ENCODE peak calls at places on chromosomes 13 and 19, in ten cellular contexts. O is cardiac muscle cell, P is kidney epithelial cell, W is heart right ventricle, R is ascending aorta, Q is cardiac fibroblast, L is tibial nerve, S is endodermal cell, Y is thoracic aorta, M is BJ. E is an unnamed sample.

GRCh38 chr19:55311397-55311796 is 13.7 kb downstream of the TMEM150B start:
- DNase-seq in O (no peak), R (no peak), Q (no peak), Y (no peak), M (no peak), W (no peak), S (no peak), P (no peak), L (no peak), E (no peak)

GRCh38 chr13:79194272-79194671 is 211.8 kb downstream of the RBM26 start:
- DNase-seq in M (no peak), R (no peak), P (no peak), S (no peak), Q (no peak), L (no peak), O (no peak), Y (no peak), W (no peak), E (peak)

GRCh38 chr19:29942404-29943261 is 594 bp downstream of the URI1 start:
- DNase-seq in Y (no peak), O (peak), Q (peak), S (peak), L (no peak), W (peak), P (no peak), M (no peak), R (no peak), E (peak)

GRCh38 chr19:42524943-42525342 is 3.3 kb downstream of the CEACAM1 start:
- DNase-seq in Q (no peak), Y (no peak), M (no peak), O (no peak), P (no peak), W (no peak), L (no peak), R (no peak), S (no peak), E (no peak)

GRCh38 chr13:105565328-105565727 is 970.1 kb downstream of the EFNB2 start:
- DNase-seq in L (no peak), O (no peak), Q (peak), R (no peak), Y (no peak), W (no peak), M (no peak), S (no peak), P (no peak), E (no peak)

GRCh38 chr19:17281391-17282304 is at the start of gene ANKLE1:
- DNase-seq in M (no peak), S (peak), Q (no peak), Y (no peak), R (no peak), L (no peak), P (no peak), O (peak), W (peak), E (peak)

GRCh38 chr19:13902993-13903555 is 2.8 kb downstream of the BRME1 start:
- DNase-seq in W (no peak), L (no peak), Q (peak), P (no peak), S (no peak), R (no peak), Y (no peak), M (no peak), O (no peak), E (peak)

GRCh38 chr13:105346141-105346766 is 1189.2 kb downstream of the EFNB2 start:
- DNase-seq in Q (peak), W (no peak), R (no peak), S (no peak), Y (no peak), O (no peak), P (peak), L (no peak), M (no peak), E (no peak)

GRCh38 chr13:50914301-50914700 is 4.7 kb downstream of the RNASEH2B start:
- DNase-seq in Q (peak), Y (no peak), S (no peak), P (no peak), L (no peak), M (no peak), R (no peak), W (no peak), O (no peak), E (no peak)

GRCh38 chr13:111225810-111226546 is 94.5 kb upstream of the TEX29 start:
- DNase-seq in W (no peak), P (no peak), S (no peak), M (no peak), R (no peak), O (no peak), L (no peak), Y (no peak), Q (no peak), E (no peak)

GRCh38 chr13:110306340-110306959 is 507 bp downstream of the COL4A1 start:
- DNase-seq in Q (peak), R (no peak), L (no peak), O (peak), W (no peak), M (no peak), S (peak), P (no peak), Y (no peak), E (no peak)

GRCh38 chr19:57406516-57407123 is 4.3 kb upstream of the ZNF17 start:
- DNase-seq in O (peak), W (peak), L (no peak), R (no peak), P (no peak), Y (no peak), S (peak), Q (peak), M (no peak), E (peak)

DNA sequence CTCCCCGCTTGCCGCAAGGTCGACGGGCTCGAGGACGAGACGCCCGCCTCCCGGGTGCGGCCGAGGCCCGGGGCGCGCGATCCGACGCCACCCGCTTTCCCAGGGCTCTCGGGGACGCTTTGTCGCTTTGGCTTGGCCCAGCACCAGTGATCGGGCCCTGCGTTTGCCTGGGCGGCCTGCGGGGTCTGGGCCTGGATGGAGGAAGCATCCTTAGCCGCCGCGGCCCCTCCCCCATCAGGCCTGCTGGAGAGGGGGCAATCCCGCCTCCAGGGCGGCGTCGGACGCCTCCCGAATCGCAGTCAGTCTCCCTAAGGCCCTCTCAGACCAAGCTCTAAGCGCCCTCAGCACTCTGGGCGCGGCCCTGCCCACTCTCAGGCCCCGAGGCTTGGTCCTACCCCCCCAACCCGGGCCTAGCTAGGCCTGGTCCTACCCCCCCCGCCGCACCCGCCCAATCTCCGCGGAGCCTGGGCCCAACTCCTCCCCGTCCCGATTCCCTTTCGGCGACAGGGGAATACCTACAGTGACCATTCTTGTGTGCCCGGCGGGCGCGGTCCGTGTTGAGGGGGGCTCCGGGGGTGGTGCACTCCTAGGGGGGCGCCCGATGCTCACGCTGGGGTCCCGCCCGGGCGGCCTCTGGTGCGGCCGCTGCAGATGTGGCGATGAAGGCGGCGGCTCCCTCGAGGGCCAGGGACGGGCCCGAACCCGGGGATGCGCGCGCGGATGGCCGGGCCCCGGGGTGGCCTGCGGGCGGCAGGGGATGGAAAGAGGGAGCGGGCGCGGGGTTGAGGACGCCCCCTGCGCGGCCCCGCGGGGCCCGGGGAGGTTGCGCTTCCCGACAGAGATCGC is 542 bp downstream of the ELAVL3 start:
- DNase-seq in O (no peak), M (no peak), R (no peak), S (no peak), P (no peak), Y (no peak), L (no peak), Q (no peak), W (no peak), E (no peak)
- TF ChIP-seq CTCF in O (no peak), M (no peak), R (no peak), S (no peak), P (no peak), Y (no peak), L (no peak), Q (no peak), W (no peak), E (no peak)

DNA sequence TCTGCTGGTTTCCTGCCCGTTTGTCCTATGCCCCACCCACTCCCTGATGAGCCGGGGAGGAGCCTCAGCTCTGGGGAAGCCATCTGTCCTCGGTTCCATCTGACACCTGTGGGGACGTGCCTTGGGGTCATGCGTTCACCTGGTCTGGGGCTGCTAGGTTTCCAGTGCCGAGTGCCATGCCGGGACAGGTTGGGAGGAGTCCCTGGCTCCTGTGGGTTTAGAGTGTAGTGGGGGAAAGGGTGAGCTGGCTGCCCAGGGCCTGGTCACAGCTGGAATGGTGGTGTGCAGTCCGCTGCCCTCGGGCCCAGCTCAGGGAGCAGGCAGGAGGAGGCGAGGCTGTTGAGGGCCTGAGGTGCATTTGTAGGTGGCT is 2.5 kb downstream of the KDM4B start:
- DNase-seq in S (peak), O (no peak), P (no peak), Y (no peak), Q (peak), M (no peak), W (no peak), R (no peak), L (no peak), E (no peak)
- H3K4me3 ChIP-seq in S (peak), O (peak), P (no peak), Y (peak), Q (peak), M (peak), W (peak), R (peak), L (peak), E (peak)

GRCh38 chr13:25756251-25756650 is 295.6 kb downstream of the SHISA2 start:
- DNase-seq in W (no peak), O (no peak), P (no peak), S (no peak), Q (no peak), M (no peak), Y (no peak), L (no peak), R (no peak), E (no peak)

GRCh38 chr13:25753976-25754375 is 297.8 kb downstream of the SHISA2 start:
- DNase-seq in O (no peak), Q (no peak), S (no peak), W (no peak), Y (no peak), L (no peak), P (no peak), M (no peak), R (no peak), E (no peak)

GRCh38 chr13:25752957-25753540 is 298.8 kb downstream of the SHISA2 start:
- DNase-seq in W (peak), R (no peak), S (no peak), Y (peak), O (no peak), Q (peak), P (no peak), M (peak), L (peak), E (no peak)

GRCh38 chr13:25761041-25761440 is 290.8 kb downstream of the SHISA2 start:
- DNase-seq in M (no peak), Q (no peak), L (no peak), P (no peak), R (no peak), W (no peak), O (no peak), S (no peak), Y (no peak), E (no peak)

GRCh38 chr13:25756916-25757315 is 294.9 kb downstream of the SHISA2 start:
- DNase-seq in R (no peak), O (peak), Q (no peak), Y (no peak), L (no peak), M (no peak), W (no peak), P (no peak), S (peak), E (no peak)
- TF ChIP-seq CTCF in R (no peak), O (no peak), Q (no peak), Y (no peak), L (no peak), M (no peak), W (no peak), P (peak), S (peak), E (no peak)

DNA sequence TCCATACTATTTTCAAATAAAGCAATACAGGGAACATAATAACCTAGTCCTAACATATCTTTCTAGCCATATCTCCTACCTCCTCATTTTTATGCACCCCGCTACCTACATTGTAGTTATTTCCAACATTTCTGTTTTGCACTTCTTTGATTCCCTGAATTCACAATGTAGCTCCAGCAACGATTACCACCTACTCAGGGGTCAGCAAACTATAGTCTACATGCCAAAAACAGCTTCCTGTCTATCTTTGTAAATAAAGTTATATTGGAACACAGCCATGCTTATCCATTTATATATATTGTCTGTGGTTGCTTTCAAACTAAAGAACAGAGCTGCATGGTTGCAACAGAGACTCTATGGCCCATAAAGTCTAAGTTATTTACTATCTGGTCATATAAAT is 16.7 kb downstream of the MYCBP2 start:
- DNase-seq in S (no peak), P (no peak), M (no peak), R (no peak), L (no peak), O (no peak), Q (no peak), W (no peak), Y (no peak), E (no peak)
- H3K4me3 ChIP-seq in S (no peak), P (no peak), M (no peak), R (no peak), L (no peak), O (no peak), Q (no peak), W (no peak), Y (peak), E (no peak)